ENCODE peak calls at places on chromosomes 6 and 20, in nine cellular contexts. One of them, this sample, is unnamed.

GRCh38 chr20:18443841-18444240 is 23.0 kb downstream of the DZANK1 start:
- DNase-seq in HCT116: no peak
- DNase-seq in A549: no peak
- DNase-seq in Peyer's patch: no peak
- DNase-seq in IMR-90: peak; percentile 19
- DNase-seq in tibial nerve: no peak
- DNase-seq in stomach: no peak
- DNase-seq in lower leg skin: no peak
- DNase-seq in ovary: no peak
- DNase-seq in this sample: no peak

GRCh38 chr20:39986231-39986904 is 702.7 kb downstream of the MAFB start:
- DNase-seq in HCT116: no peak
- DNase-seq in lower leg skin: peak; percentile 94
- DNase-seq in A549: peak; percentile 3
- DNase-seq in IMR-90: peak; percentile 28
- DNase-seq in tibial nerve: peak; percentile 64
- DNase-seq in ovary: peak; percentile 29
- DNase-seq in Peyer's patch: no peak
- DNase-seq in stomach: no peak
- DNase-seq in this sample: no peak

GRCh38 chr6:27592107-27592480 is 119.2 kb upstream of the ZNF184 start:
- DNase-seq in Peyer's patch: no peak
- DNase-seq in lower leg skin: no peak
- DNase-seq in HCT116: no peak
- DNase-seq in stomach: no peak
- DNase-seq in ovary: no peak
- DNase-seq in tibial nerve: no peak
- DNase-seq in A549: peak; percentile 51
- DNase-seq in IMR-90: no peak
- DNase-seq in this sample: no peak

GRCh38 chr20:24785141-24785924 is 163.7 kb upstream of the CST7 start:
- DNase-seq in stomach: no peak
- DNase-seq in A549: peak; percentile 31
- DNase-seq in IMR-90: peak; percentile 35
- DNase-seq in Peyer's patch: no peak
- DNase-seq in ovary: no peak
- DNase-seq in HCT116: no peak
- DNase-seq in tibial nerve: no peak
- DNase-seq in lower leg skin: no peak
- DNase-seq in this sample: peak; percentile 31

GRCh38 chr20:15542655-15543054 is 1030.6 kb downstream of the KIF16B start:
- DNase-seq in HCT116: no peak
- DNase-seq in stomach: no peak
- DNase-seq in lower leg skin: no peak
- DNase-seq in ovary: no peak
- DNase-seq in tibial nerve: no peak
- DNase-seq in A549: no peak
- DNase-seq in Peyer's patch: no peak
- DNase-seq in IMR-90: no peak
- DNase-seq in this sample: no peak

GRCh38 chr6:130381459-130382380 is 15.9 kb downstream of the TMEM200A start:
- DNase-seq in lower leg skin: no peak
- DNase-seq in HCT116: no peak
- DNase-seq in A549: no peak
- DNase-seq in ovary: no peak
- DNase-seq in tibial nerve: no peak
- DNase-seq in IMR-90: no peak
- DNase-seq in Peyer's patch: no peak
- DNase-seq in stomach: no peak
- DNase-seq in this sample: no peak

GRCh38 chr6:25987845-25988244 is 25.2 kb downstream of the TRIM38 start:
- DNase-seq in A549: no peak
- DNase-seq in Peyer's patch: no peak
- DNase-seq in tibial nerve: no peak
- DNase-seq in stomach: no peak
- DNase-seq in IMR-90: no peak
- DNase-seq in HCT116: no peak
- DNase-seq in lower leg skin: no peak
- DNase-seq in ovary: no peak
- DNase-seq in this sample: no peak

GRCh38 chr20:49397525-49397924 is 84.9 kb downstream of the KCNB1 start:
- DNase-seq in stomach: no peak
- DNase-seq in IMR-90: peak; percentile 25
- DNase-seq in lower leg skin: no peak
- DNase-seq in tibial nerve: no peak
- DNase-seq in ovary: no peak
- DNase-seq in Peyer's patch: no peak
- DNase-seq in HCT116: no peak
- DNase-seq in A549: peak; percentile 26
- DNase-seq in this sample: peak; percentile 86

GRCh38 chr20:25553819-25554296 is 31.5 kb downstream of the NINL start:
- DNase-seq in tibial nerve: no peak
- DNase-seq in lower leg skin: no peak
- DNase-seq in HCT116: no peak
- DNase-seq in ovary: peak; percentile 55
- DNase-seq in IMR-90: peak; percentile 67
- DNase-seq in Peyer's patch: no peak
- DNase-seq in stomach: no peak
- DNase-seq in A549: no peak
- DNase-seq in this sample: peak; percentile 29

GRCh38 chr6:145818796-145819195 is 4.2 kb upstream of the FBXO30 start:
- DNase-seq in tibial nerve: no peak
- DNase-seq in Peyer's patch: no peak
- DNase-seq in IMR-90: no peak
- DNase-seq in HCT116: no peak
- DNase-seq in lower leg skin: no peak
- DNase-seq in ovary: no peak
- DNase-seq in A549: no peak
- DNase-seq in stomach: no peak
- DNase-seq in this sample: no peak

GRCh38 chr6:13362432-13362831 is 34.1 kb upstream of the TBC1D7 start:
- DNase-seq in A549: no peak
- DNase-seq in tibial nerve: no peak
- DNase-seq in HCT116: no peak
- DNase-seq in IMR-90: peak; percentile 92
- DNase-seq in stomach: no peak
- DNase-seq in ovary: no peak
- DNase-seq in Peyer's patch: no peak
- DNase-seq in lower leg skin: no peak
- DNase-seq in this sample: no peak

GRCh38 chr6:48074368-48074767 is 36.6 kb downstream of the PTCHD4 start:
- DNase-seq in IMR-90: no peak
- DNase-seq in A549: no peak
- DNase-seq in stomach: no peak
- DNase-seq in HCT116: no peak
- DNase-seq in ovary: no peak
- DNase-seq in lower leg skin: no peak
- DNase-seq in Peyer's patch: no peak
- DNase-seq in tibial nerve: no peak
- DNase-seq in this sample: no peak

GRCh38 chr6:158040051-158040803 is 58.6 kb downstream of the SYNJ2 start:
- DNase-seq in lower leg skin: peak; percentile 75
- DNase-seq in IMR-90: peak; percentile 100
- DNase-seq in Peyer's patch: no peak
- DNase-seq in ovary: peak; percentile 54
- DNase-seq in A549: peak; percentile 95
- DNase-seq in HCT116: peak; percentile 83
- DNase-seq in tibial nerve: no peak
- DNase-seq in stomach: no peak
- DNase-seq in this sample: peak; percentile 38

GRCh38 chr20:50339196-50339901 is 148.7 kb downstream of the CEBPB start:
- DNase-seq in lower leg skin: peak; percentile 90
- DNase-seq in ovary: peak; percentile 41
- DNase-seq in A549: no peak
- DNase-seq in tibial nerve: no peak
- DNase-seq in HCT116: no peak
- DNase-seq in stomach: no peak
- DNase-seq in Peyer's patch: no peak
- DNase-seq in IMR-90: peak; percentile 69
- DNase-seq in this sample: peak; percentile 70

GRCh38 chr20:48676125-48676524 is 151.7 kb downstream of the PREX1 start:
- DNase-seq in tibial nerve: no peak
- DNase-seq in A549: no peak
- DNase-seq in stomach: no peak
- DNase-seq in lower leg skin: no peak
- DNase-seq in IMR-90: no peak
- DNase-seq in HCT116: no peak
- DNase-seq in ovary: no peak
- DNase-seq in Peyer's patch: no peak
- DNase-seq in this sample: no peak

GRCh38 chr6:117270121-117270959 is 5.0 kb downstream of the VGLL2 start:
- DNase-seq in HCT116: no peak
- DNase-seq in stomach: no peak
- DNase-seq in Peyer's patch: no peak
- DNase-seq in IMR-90: no peak
- DNase-seq in tibial nerve: no peak
- DNase-seq in ovary: no peak
- DNase-seq in lower leg skin: no peak
- DNase-seq in A549: no peak
- DNase-seq in this sample: no peak

GRCh38 chr20:6665621-6666345 is 101.7 kb upstream of the BMP2 start:
- DNase-seq in A549: no peak
- DNase-seq in ovary: no peak
- DNase-seq in tibial nerve: no peak
- DNase-seq in HCT116: no peak
- DNase-seq in IMR-90: no peak
- DNase-seq in stomach: no peak
- DNase-seq in Peyer's patch: no peak
- DNase-seq in lower leg skin: no peak
- DNase-seq in this sample: no peak

GRCh38 chr20:44218441-44218840 is 7.9 kb upstream of the OSER1 start:
- DNase-seq in HCT116: no peak
- DNase-seq in Peyer's patch: no peak
- DNase-seq in stomach: no peak
- DNase-seq in IMR-90: no peak
- DNase-seq in lower leg skin: no peak
- DNase-seq in A549: no peak
- DNase-seq in ovary: no peak
- DNase-seq in tibial nerve: no peak
- DNase-seq in this sample: no peak

GRCh38 chr6:159761135-159761872 is 541 bp upstream of the ACAT2 start:
- DNase-seq in stomach: peak; percentile 29
- DNase-seq in tibial nerve: peak; percentile 17
- DNase-seq in IMR-90: no peak
- DNase-seq in lower leg skin: peak; percentile 87
- DNase-seq in A549: no peak
- DNase-seq in Peyer's patch: peak; percentile 66
- DNase-seq in HCT116: no peak
- DNase-seq in ovary: no peak
- DNase-seq in this sample: no peak

GRCh38 chr6:161438430-161439030 is 164.7 kb upstream of the AGPAT4 start:
- DNase-seq in stomach: no peak
- DNase-seq in ovary: no peak
- DNase-seq in A549: no peak
- DNase-seq in lower leg skin: no peak
- DNase-seq in Peyer's patch: no peak
- DNase-seq in HCT116: no peak
- DNase-seq in IMR-90: no peak
- DNase-seq in tibial nerve: no peak
- DNase-seq in this sample: no peak

GRCh38 chr20:38472513-38473352 is at the start of gene RALGAPB:
- DNase-seq in Peyer's patch: peak; percentile 99
- DNase-seq in IMR-90: peak; percentile 96
- DNase-seq in tibial nerve: peak; percentile 98
- DNase-seq in A549: peak; percentile 99
- DNase-seq in ovary: peak; percentile 99
- DNase-seq in HCT116: peak; percentile 98
- DNase-seq in stomach: peak; percentile 100
- DNase-seq in lower leg skin: peak; percentile 100
- DNase-seq in this sample: peak; percentile 90
- TF ChIP-seq POLR2A in Peyer's patch: peak; percentile 82
- TF ChIP-seq POLR2A in IMR-90: peak; percentile 66
- TF ChIP-seq POLR2A in tibial nerve: no peak
- TF ChIP-seq POLR2A in A549: peak; percentile 52
- TF ChIP-seq POLR2A in ovary: peak; percentile 76
- TF ChIP-seq POLR2A in HCT116: peak; percentile 86
- TF ChIP-seq POLR2A in stomach: no peak
- TF ChIP-seq POLR2A in lower leg skin: no peak
- TF ChIP-seq POLR2A in this sample: peak; percentile 49

GRCh38 chr20:16729565-16730460 is at the start of gene SNRPB2:
- DNase-seq in Peyer's patch: peak; percentile 91
- DNase-seq in lower leg skin: peak; percentile 98
- DNase-seq in HCT116: peak; percentile 87
- DNase-seq in tibial nerve: peak; percentile 87
- DNase-seq in IMR-90: peak; percentile 95
- DNase-seq in stomach: peak; percentile 94
- DNase-seq in ovary: peak; percentile 91
- DNase-seq in A549: peak; percentile 97
- DNase-seq in this sample: peak; percentile 71
- TF ChIP-seq POLR2A in Peyer's patch: peak; percentile 78
- TF ChIP-seq POLR2A in lower leg skin: no peak
- TF ChIP-seq POLR2A in HCT116: peak; percentile 71
- TF ChIP-seq POLR2A in tibial nerve: peak; percentile 59
- TF ChIP-seq POLR2A in IMR-90: peak; percentile 94
- TF ChIP-seq POLR2A in stomach: peak; percentile 25
- TF ChIP-seq POLR2A in ovary: peak; percentile 64
- TF ChIP-seq POLR2A in A549: peak; percentile 71
- TF ChIP-seq POLR2A in this sample: peak; percentile 75

DNA sequence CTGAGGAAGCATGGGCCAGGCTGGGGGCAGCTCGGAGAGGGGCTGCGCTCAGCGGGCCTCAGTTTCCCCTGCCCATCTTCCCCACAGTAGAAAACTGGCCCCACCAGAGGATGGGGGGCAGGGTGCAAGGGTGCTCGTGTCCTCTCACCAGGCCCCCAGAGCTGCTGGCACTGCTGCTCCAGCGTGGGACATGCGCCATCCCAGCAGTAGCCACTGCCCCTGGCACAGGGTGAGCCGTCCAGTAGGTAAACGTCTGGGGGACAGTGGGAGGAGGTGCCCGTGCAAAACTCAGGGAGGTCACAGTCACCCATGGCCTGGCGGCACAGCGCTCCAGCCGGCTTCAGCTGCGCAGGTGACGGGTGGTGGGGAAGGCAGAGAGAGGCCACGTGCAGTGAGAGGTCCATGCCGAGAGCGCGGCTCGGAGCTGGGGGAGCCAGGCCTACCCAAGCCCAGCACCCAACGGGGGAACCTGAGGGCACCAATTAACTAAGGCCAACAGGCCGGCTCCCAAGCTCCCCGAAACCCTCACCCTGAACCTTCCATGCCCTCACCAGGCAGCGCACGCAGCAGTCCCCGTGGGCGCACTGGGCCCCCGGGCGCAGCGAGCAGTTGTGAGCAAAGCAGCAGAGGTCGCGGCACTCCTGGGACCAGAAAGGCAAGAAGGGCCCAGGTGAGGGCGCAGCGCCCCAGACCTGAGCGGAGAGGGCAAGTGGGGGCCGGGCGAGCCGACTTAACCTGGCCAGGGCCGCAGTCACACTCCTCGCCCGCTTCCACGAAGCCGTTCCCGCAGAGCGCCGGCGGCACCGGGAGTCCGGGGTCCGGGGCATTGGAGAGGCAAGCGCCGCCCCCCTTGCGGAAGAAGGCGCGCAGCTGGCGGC is 9.0 kb upstream of the GFRA4 start:
- DNase-seq in ovary: no peak
- DNase-seq in HCT116: no peak
- DNase-seq in IMR-90: no peak
- DNase-seq in tibial nerve: no peak
- DNase-seq in A549: no peak
- DNase-seq in stomach: no peak
- DNase-seq in Peyer's patch: no peak
- DNase-seq in lower leg skin: no peak
- DNase-seq in this sample: no peak
- TF ChIP-seq POLR2A in ovary: no peak
- TF ChIP-seq POLR2A in HCT116: no peak
- TF ChIP-seq POLR2A in IMR-90: no peak
- TF ChIP-seq POLR2A in tibial nerve: no peak
- TF ChIP-seq POLR2A in A549: no peak
- TF ChIP-seq POLR2A in stomach: no peak
- TF ChIP-seq POLR2A in Peyer's patch: no peak
- TF ChIP-seq POLR2A in lower leg skin: no peak
- TF ChIP-seq POLR2A in this sample: no peak

GRCh38 chr6:170162771-170163404 is 128.0 kb downstream of the DLL1 start:
- DNase-seq in tibial nerve: no peak
- DNase-seq in A549: no peak
- DNase-seq in HCT116: no peak
- DNase-seq in lower leg skin: no peak
- DNase-seq in Peyer's patch: no peak
- DNase-seq in stomach: no peak
- DNase-seq in IMR-90: no peak
- DNase-seq in ovary: no peak
- DNase-seq in this sample: no peak
- TF ChIP-seq POLR2A in tibial nerve: no peak
- TF ChIP-seq POLR2A in A549: no peak
- TF ChIP-seq POLR2A in HCT116: no peak
- TF ChIP-seq POLR2A in lower leg skin: no peak
- TF ChIP-seq POLR2A in Peyer's patch: no peak
- TF ChIP-seq POLR2A in stomach: no peak
- TF ChIP-seq POLR2A in IMR-90: no peak
- TF ChIP-seq POLR2A in ovary: no peak
- TF ChIP-seq POLR2A in this sample: no peak

This sample was measured in H54.